ENCODE peak calls at places on chromosomes 12 and 14, in seven cellular contexts. R is neural progenitor cell, Y is cardiac fibroblast, P is left ventricle myocardium inferior, F is A549, X is AG10803, C is endothelial cell. G is an unnamed sample.

GRCh38 chr12:69151254-69151751 is 88.1 kb upstream of the CPSF6 start:
- DNase-seq in Y (peak), X (peak), P (no peak), R (no peak), F (no peak), C (no peak), G (no peak)

GRCh38 chr14:50225067-50225973 is 6.1 kb downstream of the SOS2 start:
- DNase-seq in P (no peak), F (no peak), Y (peak), C (no peak), X (peak), R (no peak), G (no peak)

GRCh38 chr14:56797569-56798446 is 12.5 kb downstream of the OTX2 start:
- DNase-seq in X (no peak), R (peak), Y (no peak), C (no peak), F (no peak), P (no peak), G (no peak)

GRCh38 chr14:57847096-57847495 is 18.8 kb downstream of the SLC35F4 start:
- DNase-seq in P (no peak), Y (peak), C (no peak), X (peak), F (no peak), R (no peak), G (no peak)

GRCh38 chr12:48115957-48116356 is 3.2 kb upstream of the PFKM start:
- DNase-seq in F (no peak), X (no peak), Y (no peak), R (no peak), P (no peak), C (no peak), G (no peak)

GRCh38 chr12:54631551-54631950 is 3.1 kb downstream of the LACRT start:
- DNase-seq in X (no peak), P (no peak), F (no peak), R (no peak), C (no peak), Y (no peak), G (no peak)

GRCh38 chr12:6200266-6201198 is at the start of gene CD9:
- DNase-seq in C (no peak), F (peak), P (peak), X (no peak), Y (peak), R (peak), G (no peak)

GRCh38 chr14:22427771-22428228 is 161.2 kb downstream of the DAD1 start:
- DNase-seq in X (peak), P (peak), F (peak), Y (peak), R (peak), C (no peak), G (peak)

GRCh38 chr14:56460469-56460868 is 119.1 kb upstream of the TMEM260 start:
- DNase-seq in Y (no peak), R (no peak), C (no peak), X (no peak), F (no peak), P (no peak), G (no peak)

GRCh38 chr12:46650688-46651087 is 175.1 kb downstream of the SLC38A4 start:
- DNase-seq in X (no peak), C (no peak), F (no peak), P (no peak), R (no peak), Y (no peak), G (no peak)

GRCh38 chr12:93813972-93814821 is 137.0 kb downstream of the CRADD start:
- DNase-seq in X (peak), C (no peak), Y (peak), R (no peak), P (peak), F (no peak), G (no peak)

GRCh38 chr14:55327179-55327578 is 56.0 kb downstream of the FBXO34 start:
- DNase-seq in R (no peak), P (no peak), F (no peak), X (no peak), C (no peak), Y (no peak), G (no peak)

GRCh38 chr12:122471324-122472226 is 29.2 kb downstream of the ZCCHC8 start:
- DNase-seq in R (peak), X (peak), Y (peak), C (no peak), P (no peak), F (peak), G (no peak)

GRCh38 chr14:32073537-32074189 is 3.4 kb upstream of the ARHGAP5 start:
- DNase-seq in R (peak), Y (peak), P (no peak), C (peak), F (peak), X (peak), G (peak)

GRCh38 chr14:90781344-90781761 is 34.9 kb downstream of the TTC7B start:
- DNase-seq in Y (peak), P (no peak), C (no peak), F (no peak), R (no peak), X (peak), G (no peak)

GRCh38 chr12:131640436-131640969 is 70.4 kb upstream of the SFSWAP start:
- DNase-seq in X (no peak), C (no peak), R (no peak), P (no peak), F (no peak), Y (no peak), G (no peak)

GRCh38 chr12:127125607-127126259 is 1141.2 kb upstream of the TMEM132C start:
- DNase-seq in R (no peak), C (no peak), F (peak), P (no peak), X (peak), Y (peak), G (no peak)

GRCh38 chr12:64273527-64274403 is 51.7 kb upstream of the KICS2 start:
- DNase-seq in Y (peak), R (peak), P (no peak), X (no peak), C (peak), F (peak), G (peak)

GRCh38 chr12:100348657-100349454 is 8.0 kb upstream of the SLC17A8 start:
- DNase-seq in F (peak), X (peak), P (no peak), R (peak), C (no peak), Y (peak), G (no peak)

GRCh38 chr12:45518516-45519235 is 210.8 kb upstream of the ARID2 start:
- DNase-seq in C (no peak), X (no peak), P (no peak), Y (no peak), R (no peak), F (no peak), G (no peak)

GRCh38 chr12:52818376-52818775 is 4.5 kb upstream of the KRT4 start:
- DNase-seq in F (no peak), X (no peak), Y (no peak), C (no peak), R (peak), P (no peak), G (no peak)

GRCh38 chr14:93976477-93977057 is at the start of gene ASB2:
- DNase-seq in P (no peak), X (no peak), C (no peak), R (no peak), Y (no peak), F (no peak), G (no peak)

GRCh38 chr12:77102691-77103090 is 37.3 kb upstream of the E2F7 start:
- DNase-seq in X (peak), Y (peak), P (no peak), R (no peak), F (no peak), C (no peak), G (no peak)

GRCh38 chr14:99677231-99677891 is 6.7 kb upstream of the CYP46A1 start:
- DNase-seq in P (no peak), Y (peak), C (no peak), F (no peak), X (peak), R (no peak), G (no peak)

GRCh38 chr12:124567035-124567672 is at the start of gene NCOR2:
- DNase-seq in F (no peak), C (no peak), Y (no peak), P (no peak), R (peak), X (no peak), G (peak)

GRCh38 chr12:131912526-131913274 is 16.4 kb upstream of the PUS1 start:
- DNase-seq in X (peak), Y (peak), C (no peak), R (no peak), P (peak), F (peak), G (no peak)

GRCh38 chr12:94242871-94243270 is 94.5 kb downstream of the PLXNC1 start:
- DNase-seq in R (no peak), P (peak), Y (no peak), F (no peak), C (no peak), X (no peak), G (no peak)

GRCh38 chr12:94594443-94594825 is 55.9 kb downstream of the TMCC3 start:
- DNase-seq in C (no peak), F (no peak), R (no peak), X (no peak), P (no peak), Y (no peak), G (no peak)

GRCh38 chr14:22850944-22851790 is 14.8 kb downstream of the MMP14 start:
- DNase-seq in Y (peak), F (no peak), X (peak), R (no peak), C (peak), P (peak), G (no peak)

GRCh38 chr12:108438687-108439086 is 76.4 kb upstream of the FICD start:
- DNase-seq in X (no peak), C (no peak), Y (no peak), P (no peak), R (no peak), F (no peak), G (no peak)
- TF ChIP-seq CTCF in X (no peak), C (no peak), Y (no peak), P (no peak), R (no peak), F (no peak), G (no peak)

GRCh38 chr12:65665817-65666216 is 158.5 kb upstream of the HMGA2 start:
- DNase-seq in X (no peak), F (no peak), C (no peak), R (no peak), P (no peak), Y (no peak), G (no peak)
- TF ChIP-seq CTCF in X (no peak), F (no peak), C (no peak), R (no peak), P (no peak), Y (no peak), G (no peak)

DNA sequence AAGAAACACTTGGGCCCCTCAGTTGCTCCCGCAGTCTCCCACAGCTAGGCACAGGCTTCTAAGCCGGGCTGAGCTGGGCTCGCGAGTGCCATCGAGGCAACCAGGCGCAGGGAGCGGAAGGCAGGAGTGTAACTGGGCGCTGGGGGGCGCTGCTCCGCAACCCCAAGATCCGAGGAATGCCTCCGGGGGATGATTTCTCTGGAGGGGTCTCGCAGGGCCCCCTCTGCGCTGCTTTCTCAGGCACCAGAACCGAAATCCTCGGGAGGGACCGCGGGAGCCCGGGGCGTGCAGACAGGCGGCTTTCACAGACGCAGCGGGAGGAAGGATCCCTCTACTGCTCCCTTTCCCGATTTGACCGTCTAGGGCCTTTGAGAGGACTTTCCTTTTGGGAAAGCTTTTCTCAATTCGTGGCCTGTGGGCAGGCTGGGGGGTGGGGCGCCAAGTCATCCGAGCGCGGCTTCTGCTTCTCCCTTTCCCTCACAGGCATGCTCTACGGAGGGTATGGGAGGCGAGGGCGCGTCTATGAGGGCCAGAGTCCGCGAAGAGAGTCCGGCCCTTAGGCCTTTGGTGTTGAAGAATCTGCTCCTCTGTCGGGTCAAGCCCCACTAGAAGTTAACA is 4.3 kb upstream of the NKX2-1 start:
- DNase-seq in R (peak), X (no peak), Y (no peak), P (no peak), F (no peak), C (no peak), G (no peak)
- TF ChIP-seq CTCF in R (peak), X (no peak), Y (no peak), P (no peak), F (no peak), C (peak), G (peak)

GRCh38 chr12:10959777-10960176 is 20.7 kb upstream of the TAS2R14 start:
- DNase-seq in Y (peak), F (no peak), X (peak), C (no peak), P (no peak), R (no peak), G (no peak)
- TF ChIP-seq CTCF in Y (no peak), F (no peak), X (no peak), C (no peak), P (peak), R (no peak), G (no peak)

GRCh38 chr12:2890388-2891239 is at the start of gene TULP3:
- DNase-seq in R (peak), X (peak), F (peak), C (peak), Y (peak), P (peak), G (peak)
- TF ChIP-seq CTCF in R (no peak), X (peak), F (no peak), C (no peak), Y (no peak), P (peak), G (no peak)

DNA sequence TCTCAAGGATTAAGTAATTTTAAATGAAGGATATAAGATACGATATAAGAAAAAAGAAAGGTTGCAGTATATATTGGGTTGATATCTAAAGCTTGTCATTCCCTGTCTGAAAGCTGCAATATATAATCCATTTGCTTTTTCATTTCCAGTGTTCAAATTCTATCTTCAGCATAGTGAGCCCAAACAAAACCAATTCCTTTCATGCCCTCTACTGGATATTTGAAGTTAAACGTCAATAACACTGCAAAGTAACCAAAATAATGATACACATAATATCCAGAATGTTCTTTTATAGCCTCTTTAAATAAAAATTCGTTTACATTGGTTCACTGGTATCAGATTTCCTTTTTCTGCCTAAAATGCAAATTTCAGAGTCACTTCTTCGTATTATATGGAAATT is 64.5 kb upstream of the DAAM1 start:
- DNase-seq in R (no peak), P (no peak), F (peak), X (peak), Y (peak), C (no peak), G (no peak)
- TF ChIP-seq CTCF in R (peak), P (peak), F (peak), X (peak), Y (peak), C (no peak), G (peak)

DNA sequence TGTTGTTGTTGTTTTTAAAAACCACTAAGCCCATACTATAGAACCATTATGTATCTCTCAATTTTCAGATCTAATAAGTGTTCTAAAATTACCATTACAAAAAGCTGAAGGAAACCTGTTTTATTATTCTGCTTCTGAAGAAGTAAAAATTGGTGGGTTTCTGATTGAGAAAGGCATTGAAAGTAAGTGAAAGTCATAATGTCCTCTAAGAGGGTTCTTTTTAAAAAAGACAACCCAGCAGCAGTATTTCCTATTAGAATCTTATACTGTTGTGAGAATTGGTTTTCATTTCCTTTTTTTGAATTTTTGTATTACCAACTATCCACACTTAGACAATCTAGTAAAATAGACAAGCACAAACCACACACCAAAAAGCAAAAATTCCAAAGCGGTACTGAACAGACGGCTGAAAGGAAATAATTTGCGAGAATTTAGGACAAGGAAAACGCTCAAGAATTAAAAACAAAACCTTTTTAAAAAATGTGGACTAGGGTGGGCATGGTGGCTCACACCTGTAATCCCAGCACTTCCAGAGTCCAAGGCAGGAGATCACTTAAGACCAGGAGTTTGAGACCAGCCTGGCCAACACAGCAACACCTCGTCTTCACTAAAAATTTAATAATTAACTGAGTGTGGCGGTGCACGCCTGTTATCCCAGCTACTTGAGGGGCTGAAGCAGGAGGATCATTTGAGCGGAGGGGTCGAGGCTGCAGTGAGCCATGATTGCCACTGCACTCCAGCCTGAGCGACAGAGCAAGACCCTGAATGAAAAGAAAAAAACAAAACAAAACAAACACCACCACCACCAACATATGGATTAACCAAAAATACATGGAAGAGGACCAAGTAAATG is 66.7 kb upstream of the AP4S1 start:
- DNase-seq in F (no peak), X (no peak), C (no peak), Y (no peak), R (no peak), P (no peak), G (no peak)
- TF ChIP-seq CTCF in F (no peak), X (no peak), C (no peak), Y (no peak), R (no peak), P (no peak), G (no peak)

G was measured in neural crest cell.